ENCODE peak calls at places on chromosomes 6 and 20, in four cellular contexts. G is GM12878, F is HL-60, P is K562. C is an unnamed sample.

GRCh38 chr20:13984211-13984610 is 6.2 kb downstream of the SEL1L2 start:
- DNase-seq in G (no peak), F (no peak), P (no peak), C (no peak)

GRCh38 chr6:12132351-12133222 is 120.5 kb downstream of the HIVEP1 start:
- DNase-seq in G (no peak), F (no peak), P (no peak), C (no peak)

GRCh38 chr6:44268095-44268628 is 2.1 kb upstream of the TMEM151B start:
- DNase-seq in G (no peak), F (no peak), P (peak), C (no peak)

GRCh38 chr6:130593200-130593599 is 227.4 kb downstream of the TMEM200A start:
- DNase-seq in G (peak), F (no peak), P (no peak), C (no peak)

GRCh38 chr20:58238490-58238889 is 10.0 kb upstream of the ANKRD60 start:
- DNase-seq in G (no peak), F (no peak), P (no peak), C (no peak)

GRCh38 chr20:2052741-2053140 is 48.9 kb upstream of the STK35 start:
- DNase-seq in G (no peak), F (no peak), P (no peak), C (no peak)

GRCh38 chr6:69022991-69023390 is 387.9 kb downstream of the ADGRB3 start:
- DNase-seq in G (no peak), F (no peak), P (no peak), C (no peak)

GRCh38 chr20:53809728-53810365 is 216.2 kb upstream of the ZNF217 start:
- DNase-seq in G (no peak), F (no peak), P (no peak), C (no peak)

GRCh38 chr6:33343953-33344611 is 26.5 kb upstream of the ZBTB22 start:
- DNase-seq in G (no peak), F (no peak), P (no peak), C (no peak)

GRCh38 chr6:155402656-155403304 is 52.9 kb downstream of the NOX3 start:
- DNase-seq in G (no peak), F (no peak), P (no peak), C (no peak)

GRCh38 chr6:74967821-74968220 is 238.0 kb downstream of the COL12A1 start:
- DNase-seq in G (no peak), F (no peak), P (no peak), C (no peak)

GRCh38 chr6:113825776-113826175 is 31.4 kb upstream of the MARCKS start:
- DNase-seq in G (no peak), F (no peak), P (no peak), C (no peak)

GRCh38 chr6:129105793-129106192 is 222.9 kb downstream of the LAMA2 start:
- DNase-seq in G (no peak), F (no peak), P (no peak), C (no peak)

DNA sequence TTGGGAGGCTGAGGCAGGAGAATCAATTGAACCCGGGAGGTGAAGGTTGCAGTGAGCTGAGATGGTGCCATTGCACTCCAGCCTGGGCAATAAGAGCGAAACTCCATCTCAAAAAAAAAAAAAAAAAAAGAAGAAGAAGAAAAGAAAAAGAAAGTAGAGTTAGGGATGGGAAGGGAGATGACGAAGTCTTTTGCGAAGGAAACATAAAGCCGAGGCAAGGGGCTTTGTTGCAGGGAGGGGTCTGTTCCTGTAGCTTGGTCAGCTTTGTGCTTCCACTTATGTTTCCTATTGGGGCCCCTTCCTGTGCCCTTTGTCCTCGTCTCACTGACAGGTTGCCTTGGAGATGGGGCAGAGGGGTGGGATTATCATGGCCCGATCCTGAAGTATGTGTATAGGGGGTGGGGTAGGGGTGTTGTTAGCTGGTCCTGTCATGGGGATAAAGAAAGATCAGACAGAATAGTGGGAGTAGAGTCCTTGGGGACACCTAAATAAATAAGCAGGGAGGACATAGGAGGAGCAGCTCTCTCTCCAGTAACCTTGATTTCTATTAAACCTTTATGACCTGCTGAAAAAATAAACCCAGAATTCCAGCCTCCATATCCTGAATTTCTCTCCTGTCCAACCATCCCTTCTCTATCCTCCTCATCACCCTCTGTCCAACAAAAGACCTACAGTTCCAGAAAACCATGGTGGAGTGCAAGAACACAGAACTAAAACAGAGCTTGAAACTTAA is 1.2 kb upstream of the CLIC1 start:
- DNase-seq in G (no peak), F (peak), P (no peak), C (no peak)
- TF ChIP-seq POLR2AphosphoS5 in G (no peak), F (peak), P (no peak), C (no peak)

GRCh38 chr20:32027653-32028052 is 17.4 kb downstream of the CCM2L start:
- DNase-seq in G (no peak), F (no peak), P (no peak), C (no peak)

GRCh38 chr20:32031007-32031958 is 20.8 kb upstream of the HCK start:
- DNase-seq in G (no peak), F (no peak), P (peak), C (peak)

GRCh38 chr20:32024683-32025295 is 14.6 kb downstream of the CCM2L start:
- DNase-seq in G (no peak), F (no peak), P (no peak), C (no peak)

GRCh38 chr20:32028647-32029372 is 18.6 kb downstream of the CCM2L start:
- DNase-seq in G (no peak), F (no peak), P (no peak), C (no peak)

DNA sequence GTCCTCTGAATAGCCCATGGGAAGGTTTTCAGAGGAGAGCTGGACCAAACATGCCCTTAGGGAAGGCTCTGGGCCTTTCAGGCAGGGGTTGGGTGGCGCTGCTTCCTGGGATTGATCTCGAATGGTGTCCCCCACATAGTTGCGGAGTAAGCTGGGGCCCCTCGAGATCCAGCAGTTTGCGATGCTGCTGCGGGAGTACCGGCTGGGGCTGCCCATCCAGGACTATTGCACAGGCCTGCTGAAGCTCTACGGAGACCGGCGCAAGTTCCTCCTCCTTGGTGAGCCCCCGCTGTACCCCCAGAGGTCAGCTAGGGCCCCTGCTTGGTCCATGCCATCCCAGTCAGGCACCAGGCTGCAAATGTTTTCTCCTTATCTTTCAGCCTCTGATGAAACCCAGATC is 19.3 kb downstream of the CCM2L start:
- DNase-seq in G (no peak), F (no peak), P (no peak), C (no peak)
- TF ChIP-seq SPI1 in G (no peak), F (no peak), P (no peak), C (no peak)

DNA sequence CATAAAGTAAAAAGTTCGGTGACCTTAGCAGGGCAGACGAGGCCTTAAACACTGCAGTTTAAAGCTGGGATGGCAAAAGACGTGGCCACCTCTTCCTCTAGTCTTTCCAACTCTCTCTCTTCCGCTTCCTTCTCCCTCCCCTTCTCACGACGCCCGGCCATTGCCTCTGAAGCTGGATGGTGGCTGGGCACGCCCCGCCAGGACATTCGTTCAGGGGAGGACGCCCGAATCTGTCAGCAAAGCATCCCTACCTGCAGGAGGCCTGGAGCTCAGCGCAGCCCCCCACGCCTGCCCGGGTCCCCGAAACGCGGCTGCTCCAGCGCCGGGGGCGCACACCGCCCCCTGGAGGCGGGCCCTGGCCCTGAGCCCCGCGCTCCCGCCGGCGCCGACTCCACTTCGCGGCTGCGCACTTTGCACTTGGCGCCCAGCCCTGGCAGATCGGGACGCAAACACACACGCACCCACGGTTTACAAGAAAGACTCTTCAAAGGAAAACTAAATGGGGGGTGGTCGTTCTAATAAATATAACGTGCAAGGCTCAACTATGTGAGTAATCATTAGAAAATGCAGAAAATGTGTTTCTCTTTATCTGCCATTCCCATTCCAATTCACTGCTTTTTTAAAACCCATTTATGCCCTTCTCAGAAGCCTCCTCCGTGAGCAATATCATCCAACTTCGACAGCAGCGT is 54.7 kb upstream of the FOXC1 start:
- DNase-seq in G (no peak), F (no peak), P (peak), C (peak)
- TF ChIP-seq POLR2AphosphoS5 in G (no peak), F (no peak), P (no peak), C (no peak)

GRCh38 chr6:122151066-122151465 is 248.4 kb upstream of the HSF2 start:
- DNase-seq in G (no peak), F (no peak), P (no peak), C (no peak)
- TF ChIP-seq SPI1 in G (no peak), F (no peak), P (no peak), C (no peak)

GRCh38 chr20:23884771-23885162 is 5.2 kb upstream of the CST5 start:
- DNase-seq in G (no peak), F (no peak), P (no peak), C (no peak)
- TF ChIP-seq POLR2AphosphoS5 in G (no peak), F (no peak), P (no peak), C (no peak)